ENCODE peak calls at places on chromosomes 6 and 20, in four cellular contexts. C is SK-N-SH, V is K562, M is H1. R is an unnamed sample.

GRCh38 chr6:135759831-135760230 is 91.7 kb upstream of the PDE7B start:
- DNase-seq in C (no peak), V (no peak), M (peak), R (no peak)

GRCh38 chr20:4087923-4088322 is 72.6 kb upstream of the RNF24 start:
- DNase-seq in C (no peak), V (no peak), M (no peak), R (no peak)

GRCh38 chr20:45835230-45836224 is 1.9 kb downstream of the SNX21 start:
- DNase-seq in C (no peak), V (peak), M (no peak), R (no peak)

GRCh38 chr6:139764498-139764986 is 390.1 kb upstream of the CITED2 start:
- DNase-seq in C (no peak), V (peak), M (no peak), R (no peak)

GRCh38 chr6:56297022-56297995 is 49.9 kb upstream of the COL21A1 start:
- DNase-seq in C (no peak), V (no peak), M (no peak), R (no peak)

GRCh38 chr20:4134861-4135379 is 119.6 kb upstream of the RNF24 start:
- DNase-seq in C (no peak), V (no peak), M (no peak), R (no peak)

GRCh38 chr20:18839507-18840247 is 26.1 kb downstream of the SCP2D1 start:
- DNase-seq in C (no peak), V (no peak), M (no peak), R (no peak)

GRCh38 chr6:484086-484728 is 92.7 kb downstream of the IRF4 start:
- DNase-seq in C (no peak), V (no peak), M (no peak), R (no peak)

GRCh38 chr6:10412948-10413849 is 1.7 kb downstream of the TFAP2A start:
- DNase-seq in C (no peak), V (no peak), M (no peak), R (no peak)

GRCh38 chr6:105259912-105260889 is 80.4 kb upstream of the POPDC3 start:
- DNase-seq in C (no peak), V (no peak), M (no peak), R (no peak)

GRCh38 chr20:53899351-53900167 is 170.8 kb downstream of the BCAS1 start:
- DNase-seq in C (peak), V (no peak), M (no peak), R (peak)

GRCh38 chr6:67916389-67916788 is 718.7 kb upstream of the ADGRB3 start:
- DNase-seq in C (no peak), V (no peak), M (no peak), R (no peak)

GRCh38 chr6:40169878-40170277 is 235.6 kb upstream of the MOCS1 start:
- DNase-seq in C (no peak), V (no peak), M (no peak), R (no peak)

GRCh38 chr20:1809121-1809520 is 86.1 kb upstream of the SIRPA start:
- DNase-seq in C (no peak), V (no peak), M (no peak), R (no peak)

GRCh38 chr6:5085638-5086293 is 625 bp downstream of the PPP1R3G start:
- DNase-seq in C (peak), V (no peak), M (no peak), R (no peak)

GRCh38 chr6:33963351-33963750 is 159.5 kb upstream of the MLN start:
- DNase-seq in C (no peak), V (no peak), M (no peak), R (no peak)

GRCh38 chr6:157921685-157922367 is 59.8 kb upstream of the SYNJ2 start:
- DNase-seq in C (peak), V (no peak), M (no peak), R (no peak)

GRCh38 chr20:63751471-63752271 is 12.1 kb downstream of the SLC2A4RG start:
- DNase-seq in C (peak), V (peak), M (no peak), R (no peak)

GRCh38 chr20:33793011-33793931 is 17.9 kb upstream of the CHMP4B start:
- DNase-seq in C (no peak), V (no peak), M (no peak), R (no peak)
- TF ChIP-seq TAF1 in C (no peak), V (no peak), M (no peak), R (no peak)

GRCh38 chr6:16737389-16737788 is 23.9 kb downstream of the ATXN1 start:
- DNase-seq in C (no peak), V (no peak), M (no peak), R (no peak)
- TF ChIP-seq POLR2AphosphoS5 in C (no peak), V (no peak), M (no peak), R (no peak)

GRCh38 chr6:125953502-125953875 is 3.1 kb upstream of the HINT3 start:
- DNase-seq in C (no peak), V (no peak), M (no peak), R (no peak)
- TF ChIP-seq TAF1 in C (no peak), V (no peak), M (no peak), R (no peak)

DNA sequence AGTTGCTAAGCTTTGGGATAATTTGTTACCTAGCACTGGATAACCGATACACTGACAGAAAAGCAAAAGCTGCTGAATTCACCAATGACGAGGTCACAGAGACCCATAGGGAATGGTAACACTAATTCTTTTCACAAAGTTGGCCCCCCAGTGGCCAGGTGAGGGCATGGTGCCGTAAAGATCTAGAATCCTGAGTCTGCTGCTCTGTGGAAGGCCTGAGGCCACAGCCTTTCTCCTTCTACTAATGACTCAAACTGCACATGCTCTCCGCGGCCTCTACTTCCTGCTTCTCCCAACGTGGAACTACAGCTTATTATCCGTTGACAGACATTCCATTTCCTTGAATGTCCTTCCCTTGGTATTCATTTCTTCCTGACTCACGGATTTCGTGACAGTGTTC is 127.1 kb downstream of the OPRM1 start:
- DNase-seq in C (no peak), V (no peak), M (no peak), R (no peak)
- TF ChIP-seq POLR2AphosphoS5 in C (no peak), V (no peak), M (no peak), R (no peak)

GRCh38 chr6:20367716-20368485 is 33.8 kb upstream of the E2F3 start:
- DNase-seq in C (no peak), V (no peak), M (no peak), R (no peak)
- TF ChIP-seq TAF1 in C (no peak), V (no peak), M (no peak), R (no peak)

R was measured in GM12892.